ENCODE peak calls at places on chromosome 18, in five cellular contexts. One of them, this sample, is unnamed.

GRCh38 chr18:5630057-5630765 is 86.4 kb upstream of the EPB41L3 start:
- DNase-seq in GM12878: no peak
- DNase-seq in K562: peak; percentile 26
- DNase-seq in H1: peak; percentile 87
- DNase-seq in HepG2: no peak
- DNase-seq in this sample: no peak

GRCh38 chr18:35029103-35029502 is 12.1 kb upstream of the MAPRE2 start:
- DNase-seq in HepG2: no peak
- DNase-seq in GM12878: no peak
- DNase-seq in K562: no peak
- DNase-seq in H1: no peak
- DNase-seq in this sample: no peak

GRCh38 chr18:49094979-49095632 is 144.3 kb upstream of the SMAD7 start:
- DNase-seq in HepG2: no peak
- DNase-seq in GM12878: no peak
- DNase-seq in K562: no peak
- DNase-seq in H1: no peak
- DNase-seq in this sample: no peak

GRCh38 chr18:659597-659996 is 2.1 kb downstream of the TYMS start:
- DNase-seq in GM12878: no peak
- DNase-seq in H1: no peak
- DNase-seq in K562: no peak
- DNase-seq in HepG2: no peak
- DNase-seq in this sample: no peak

GRCh38 chr18:27558388-27559158 is 373.5 kb upstream of the CHST9 start:
- DNase-seq in GM12878: no peak
- DNase-seq in H1: no peak
- DNase-seq in K562: no peak
- DNase-seq in HepG2: no peak
- DNase-seq in this sample: no peak

GRCh38 chr18:136433-136832 is 21.9 kb upstream of the USP14 start:
- DNase-seq in GM12878: no peak
- DNase-seq in HepG2: peak; percentile 54
- DNase-seq in H1: no peak
- DNase-seq in K562: peak; percentile 70
- DNase-seq in this sample: no peak

GRCh38 chr18:9951022-9951859 is 37.4 kb downstream of the VAPA start:
- DNase-seq in GM12878: no peak
- DNase-seq in K562: peak; percentile 20
- DNase-seq in HepG2: peak; percentile 59
- DNase-seq in H1: no peak
- DNase-seq in this sample: peak; percentile 55

GRCh38 chr18:8496186-8496585 is 113.1 kb upstream of the RAB12 start:
- DNase-seq in H1: no peak
- DNase-seq in K562: no peak
- DNase-seq in GM12878: no peak
- DNase-seq in HepG2: no peak
- DNase-seq in this sample: no peak

GRCh38 chr18:23484783-23485182 is 18.5 kb upstream of the RMC1 start:
- DNase-seq in H1: no peak
- DNase-seq in HepG2: no peak
- DNase-seq in GM12878: no peak
- DNase-seq in K562: no peak
- DNase-seq in this sample: no peak

GRCh38 chr18:60157810-60158209 is 214.8 kb downstream of the MC4R start:
- DNase-seq in H1: no peak
- DNase-seq in GM12878: no peak
- DNase-seq in HepG2: no peak
- DNase-seq in K562: no peak
- DNase-seq in this sample: no peak

GRCh38 chr18:3209859-3210569 is 9.8 kb downstream of the MYOM1 start:
- DNase-seq in GM12878: peak; percentile 20
- DNase-seq in HepG2: no peak
- DNase-seq in H1: no peak
- DNase-seq in K562: no peak
- DNase-seq in this sample: no peak

GRCh38 chr18:49050462-49050861 is 99.7 kb upstream of the SMAD7 start:
- DNase-seq in GM12878: no peak
- DNase-seq in K562: no peak
- DNase-seq in H1: no peak
- DNase-seq in HepG2: no peak
- DNase-seq in this sample: no peak

GRCh38 chr18:46071894-46072867 is at the start of gene PSTPIP2:
- DNase-seq in K562: peak; percentile 58
- DNase-seq in GM12878: no peak
- DNase-seq in H1: peak; percentile 73
- DNase-seq in HepG2: no peak
- DNase-seq in this sample: peak; percentile 22

GRCh38 chr18:22546905-22547304 is 129.2 kb upstream of the CTAGE1 start:
- DNase-seq in H1: no peak
- DNase-seq in K562: no peak
- DNase-seq in GM12878: no peak
- DNase-seq in HepG2: no peak
- DNase-seq in this sample: no peak

GRCh38 chr18:25648724-25649260 is 296.8 kb upstream of the ZNF521 start:
- DNase-seq in K562: no peak
- DNase-seq in GM12878: no peak
- DNase-seq in HepG2: no peak
- DNase-seq in H1: no peak
- DNase-seq in this sample: no peak

GRCh38 chr18:28858248-28858647 is 681.3 kb upstream of the CDH2 start:
- DNase-seq in H1: no peak
- DNase-seq in HepG2: no peak
- DNase-seq in GM12878: no peak
- DNase-seq in K562: no peak
- DNase-seq in this sample: no peak

GRCh38 chr18:12013186-12013916 is 32.0 kb downstream of the IMPA2 start:
- DNase-seq in H1: no peak
- DNase-seq in HepG2: no peak
- DNase-seq in GM12878: no peak
- DNase-seq in K562: no peak
- DNase-seq in this sample: no peak

GRCh38 chr18:21742323-21742687 is 1.7 kb downstream of the MIB1 start:
- DNase-seq in H1: no peak
- DNase-seq in HepG2: no peak
- DNase-seq in K562: no peak
- DNase-seq in GM12878: no peak
- DNase-seq in this sample: no peak

GRCh38 chr18:33369711-33370449 is 70.6 kb downstream of the CCDC178 start:
- DNase-seq in HepG2: no peak
- DNase-seq in GM12878: no peak
- DNase-seq in H1: no peak
- DNase-seq in K562: no peak
- DNase-seq in this sample: no peak

GRCh38 chr18:75214766-75215515 is 4.3 kb downstream of the TSHZ1 start:
- DNase-seq in H1: no peak
- DNase-seq in GM12878: no peak
- DNase-seq in K562: no peak
- DNase-seq in HepG2: peak; percentile 20
- DNase-seq in this sample: no peak

GRCh38 chr18:10923671-10924070 is 225.7 kb downstream of the PIEZO2 start:
- DNase-seq in H1: no peak
- DNase-seq in GM12878: no peak
- DNase-seq in HepG2: no peak
- DNase-seq in K562: no peak
- DNase-seq in this sample: no peak

GRCh38 chr18:26902296-26902695 is 36.8 kb upstream of the AQP4 start:
- DNase-seq in H1: no peak
- DNase-seq in GM12878: no peak
- DNase-seq in K562: no peak
- DNase-seq in HepG2: no peak
- DNase-seq in this sample: no peak

GRCh38 chr18:28855989-28856388 is 679.1 kb upstream of the CDH2 start:
- DNase-seq in HepG2: no peak
- DNase-seq in H1: no peak
- DNase-seq in GM12878: no peak
- DNase-seq in K562: no peak
- DNase-seq in this sample: no peak

GRCh38 chr18:21291106-21291505 is 49.1 kb downstream of the GREB1L start:
- DNase-seq in HepG2: no peak
- DNase-seq in K562: no peak
- DNase-seq in GM12878: no peak
- DNase-seq in H1: no peak
- DNase-seq in this sample: no peak

GRCh38 chr18:23212161-23212560 is 76.9 kb downstream of the CABLES1 start:
- DNase-seq in K562: no peak
- DNase-seq in GM12878: no peak
- DNase-seq in H1: no peak
- DNase-seq in HepG2: no peak
- DNase-seq in this sample: no peak

GRCh38 chr18:39839782-39840181 is 2115.3 kb upstream of the PIK3C3 start:
- DNase-seq in GM12878: no peak
- DNase-seq in K562: no peak
- DNase-seq in HepG2: no peak
- DNase-seq in H1: no peak
- DNase-seq in this sample: no peak

GRCh38 chr18:39843546-39843945 is 2111.5 kb upstream of the PIK3C3 start:
- DNase-seq in GM12878: no peak
- DNase-seq in K562: no peak
- DNase-seq in HepG2: no peak
- DNase-seq in H1: no peak
- DNase-seq in this sample: no peak

GRCh38 chr18:39840406-39840805 is 2114.6 kb upstream of the PIK3C3 start:
- DNase-seq in GM12878: no peak
- DNase-seq in H1: no peak
- DNase-seq in HepG2: no peak
- DNase-seq in K562: no peak
- DNase-seq in this sample: no peak

GRCh38 chr18:39842042-39842791 is 2112.8 kb upstream of the PIK3C3 start:
- DNase-seq in GM12878: no peak
- DNase-seq in K562: no peak
- DNase-seq in HepG2: no peak
- DNase-seq in H1: no peak
- DNase-seq in this sample: no peak

GRCh38 chr18:39841133-39842041 is 2113.6 kb upstream of the PIK3C3 start:
- DNase-seq in K562: no peak
- DNase-seq in GM12878: no peak
- DNase-seq in H1: peak; percentile 73
- DNase-seq in HepG2: peak; percentile 60
- DNase-seq in this sample: peak; percentile 28
- TF ChIP-seq CTCF in K562: no peak
- TF ChIP-seq CTCF in GM12878: no peak
- TF ChIP-seq CTCF in H1: peak; percentile 66
- TF ChIP-seq CTCF in HepG2: peak; percentile 84
- TF ChIP-seq CTCF in this sample: peak; percentile 33

DNA sequence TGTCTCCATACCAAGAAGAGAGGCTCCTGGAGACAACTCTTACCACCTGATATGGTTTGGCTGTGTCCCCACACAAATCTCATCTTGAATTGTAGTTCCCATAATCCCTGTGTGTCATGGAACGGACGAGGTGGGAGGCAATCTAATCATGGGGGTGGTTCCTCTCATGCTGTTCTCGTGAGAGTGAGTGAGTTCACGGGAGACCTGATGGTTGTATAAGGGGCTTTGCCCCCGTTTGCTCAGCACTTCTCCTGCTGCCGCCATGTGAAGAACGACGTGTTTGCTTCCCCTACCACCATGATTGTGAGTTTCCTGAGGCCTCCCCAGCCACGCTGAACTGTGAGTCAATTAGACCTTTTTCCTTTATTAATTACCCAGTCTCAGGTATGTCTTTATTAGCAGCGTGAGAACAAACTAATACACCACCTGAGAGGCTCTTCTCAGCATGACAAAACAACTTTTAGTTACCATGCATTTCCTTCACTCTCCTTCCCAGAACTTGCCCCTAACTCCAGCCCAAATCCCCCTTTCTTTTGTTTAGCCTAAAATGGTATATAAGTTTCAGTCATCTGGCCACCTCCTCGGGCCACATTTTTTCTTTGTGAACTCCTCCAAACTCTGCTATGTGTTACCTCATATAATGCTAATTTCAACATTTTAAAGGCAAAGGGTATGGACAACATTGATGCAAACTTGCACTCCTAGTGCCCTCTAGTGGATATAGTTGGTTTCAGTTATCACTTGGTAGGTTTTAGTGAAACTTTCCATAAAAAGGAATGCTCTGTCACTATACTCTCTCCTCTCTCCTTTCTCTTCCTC is 58.6 kb upstream of the SLC25A52 start:
- DNase-seq in HepG2: peak; percentile 59
- DNase-seq in H1: peak; percentile 55
- DNase-seq in K562: peak; percentile 17
- DNase-seq in GM12878: no peak
- DNase-seq in this sample: peak; percentile 39
- TF ChIP-seq ZNF274 in HepG2: no peak
- TF ChIP-seq ZNF274 in H1: no peak
- TF ChIP-seq ZNF274 in K562: no peak
- TF ChIP-seq ZNF274 in GM12878: no peak
- TF ChIP-seq ZNF274 in this sample: no peak

GRCh38 chr18:58845913-58846312 is 18.8 kb upstream of the ZNF532 start:
- DNase-seq in GM12878: no peak
- DNase-seq in H1: no peak
- DNase-seq in K562: no peak
- DNase-seq in HepG2: no peak
- DNase-seq in this sample: no peak

GRCh38 chr18:58844871-58845270 is 19.8 kb upstream of the ZNF532 start:
- DNase-seq in K562: no peak
- DNase-seq in H1: no peak
- DNase-seq in HepG2: no peak
- DNase-seq in GM12878: no peak
- DNase-seq in this sample: no peak

GRCh38 chr18:58848685-58849084 is 16.0 kb upstream of the ZNF532 start:
- DNase-seq in K562: no peak
- DNase-seq in GM12878: no peak
- DNase-seq in H1: no peak
- DNase-seq in HepG2: no peak
- DNase-seq in this sample: no peak

GRCh38 chr18:58846325-58846724 is 18.4 kb upstream of the ZNF532 start:
- DNase-seq in H1: no peak
- DNase-seq in GM12878: no peak
- DNase-seq in K562: no peak
- DNase-seq in HepG2: no peak
- DNase-seq in this sample: no peak

GRCh38 chr18:58847383-58848071 is 17.1 kb upstream of the ZNF532 start:
- DNase-seq in K562: no peak
- DNase-seq in H1: peak; percentile 94
- DNase-seq in HepG2: no peak
- DNase-seq in GM12878: no peak
- DNase-seq in this sample: no peak
- TF ChIP-seq JUND in K562: no peak
- TF ChIP-seq JUND in H1: no peak
- TF ChIP-seq JUND in HepG2: no peak
- TF ChIP-seq JUND in GM12878: no peak
- TF ChIP-seq JUND in this sample: no peak

DNA sequence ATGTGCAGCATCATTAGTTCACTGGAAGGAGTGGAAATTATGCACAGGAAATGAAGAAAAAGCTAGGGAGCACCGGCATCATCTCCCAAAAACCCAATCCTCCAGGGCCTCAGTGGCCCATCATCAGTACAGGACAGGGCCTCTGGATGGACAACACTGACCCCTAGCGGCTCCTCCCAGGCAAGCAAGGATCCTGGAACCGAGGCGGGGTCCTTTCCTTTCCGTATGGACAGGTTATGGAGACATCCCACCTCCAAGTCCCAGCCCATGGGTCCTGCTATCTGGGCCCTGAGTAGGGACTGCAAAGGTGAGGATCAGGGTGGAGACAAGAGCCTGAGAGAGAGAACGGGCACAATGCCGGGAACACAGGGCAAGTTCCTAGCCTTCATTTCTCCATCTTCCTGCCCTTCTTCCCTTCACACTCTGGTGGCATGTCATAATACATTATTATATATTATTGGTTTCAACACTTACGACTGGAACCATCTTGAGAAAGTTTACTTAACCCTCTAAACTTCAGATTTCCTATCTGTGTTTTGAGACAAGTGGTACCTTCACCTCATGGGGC is 68.2 kb downstream of the ZNF516 start:
- DNase-seq in GM12878: no peak
- DNase-seq in HepG2: peak; percentile 14
- DNase-seq in K562: peak; percentile 67
- DNase-seq in H1: peak; percentile 93
- DNase-seq in this sample: peak; percentile 13
- TF ChIP-seq CTCF in GM12878: peak; percentile 52
- TF ChIP-seq CTCF in HepG2: peak; percentile 75
- TF ChIP-seq CTCF in K562: peak; percentile 52
- TF ChIP-seq CTCF in H1: peak; percentile 95
- TF ChIP-seq CTCF in this sample: peak; percentile 83

This sample was measured in HCT116.